ENCODE peak calls at places on chromosome 16, in nine cellular contexts. W is pons, R is GM19239, Q is tibial nerve, Z is K562, L is nephron progenitor cell, U is AG04450, T is A549, N is GM12891. G is an unnamed sample.

GRCh38 chr16:48112603-48113400 is 43.0 kb downstream of the ABCC12 start:
- DNase-seq in W (no peak), Q (no peak), L (no peak), N (no peak), U (no peak), T (no peak), R (no peak), Z (no peak), G (no peak)

GRCh38 chr16:14011846-14012245 is 59.3 kb upstream of the MRTFB start:
- DNase-seq in L (no peak), U (no peak), Q (no peak), W (no peak), N (no peak), R (no peak), T (no peak), Z (no peak), G (no peak)

GRCh38 chr16:71771571-71771970 is 37.1 kb downstream of the AP1G1 start:
- DNase-seq in T (no peak), N (no peak), L (no peak), Q (no peak), R (no peak), U (no peak), W (no peak), Z (no peak), G (no peak)

GRCh38 chr16:4414187-4414909 is 2.0 kb downstream of the CORO7 start:
- DNase-seq in R (peak; percentile 92), T (no peak), U (no peak), Z (no peak), N (peak; percentile 89), L (no peak), W (no peak), Q (no peak), G (no peak)

GRCh38 chr16:85634747-85635544 is 21.8 kb downstream of the GSE1 start:
- DNase-seq in R (no peak), N (no peak), Z (no peak), T (no peak), L (peak; percentile 74), W (no peak), U (no peak), Q (no peak), G (no peak)

GRCh38 chr16:27972500-27972899 is 91.0 kb downstream of the GSG1L start:
- DNase-seq in N (peak; percentile 42), T (peak; percentile 72), Z (peak; percentile 48), U (no peak), L (peak; percentile 30), R (peak; percentile 45), W (peak; percentile 11), Q (no peak), G (peak; percentile 9)

GRCh38 chr16:48526058-48526957 is 83.7 kb downstream of the N4BP1 start:
- DNase-seq in Q (no peak), W (no peak), R (no peak), U (no peak), L (no peak), T (peak; percentile 69), Z (no peak), N (peak; percentile 52), G (no peak)

GRCh38 chr16:66116163-66116792 is 250.2 kb upstream of the CDH5 start:
- DNase-seq in N (no peak), R (no peak), Q (no peak), T (no peak), U (no peak), L (no peak), Z (no peak), W (no peak), G (no peak)

GRCh38 chr16:19282101-19282500 is 3.4 kb upstream of the CLEC19A start:
- DNase-seq in N (no peak), U (no peak), T (no peak), W (no peak), R (no peak), L (no peak), Q (no peak), Z (no peak), G (no peak)

GRCh38 chr16:51621610-51622009 is 470.5 kb upstream of the SALL1 start:
- DNase-seq in N (no peak), T (peak; percentile 46), L (no peak), R (no peak), U (no peak), Z (no peak), Q (no peak), W (no peak), G (no peak)

GRCh38 chr16:76193851-76194620 is 83.2 kb upstream of the CNTNAP4 start:
- DNase-seq in U (no peak), L (no peak), T (no peak), Q (no peak), N (no peak), W (peak; percentile 21), Z (no peak), R (no peak), G (peak; percentile 1)

GRCh38 chr16:4245400-4245799 is 3.5 kb upstream of the SRL start:
- DNase-seq in W (no peak), L (no peak), Q (no peak), R (no peak), U (no peak), T (no peak), N (no peak), Z (no peak), G (no peak)

GRCh38 chr16:85393674-85394510 is 219.2 kb upstream of the GSE1 start:
- DNase-seq in L (peak; percentile 94), N (peak; percentile 97), W (no peak), R (peak; percentile 93), Z (peak; percentile 93), T (peak; percentile 65), U (no peak), Q (no peak), G (peak; percentile 68)

GRCh38 chr16:87375426-87376135 is 8.0 kb downstream of the FBXO31 start:
- DNase-seq in L (no peak), T (no peak), N (no peak), U (no peak), R (no peak), Z (no peak), W (no peak), Q (no peak), G (peak; percentile 54)

GRCh38 chr16:728890-729744 is 2.2 kb downstream of the HAGHL start:
- DNase-seq in T (no peak), U (no peak), Q (no peak), L (no peak), N (no peak), W (no peak), R (no peak), Z (peak; percentile 48), G (no peak)

GRCh38 chr16:8776193-8776592 is 21.2 kb downstream of the TMEM186 start:
- DNase-seq in Q (no peak), N (no peak), L (no peak), R (no peak), T (no peak), Z (no peak), U (no peak), W (no peak), G (no peak)

GRCh38 chr16:10752843-10753523 is 9.3 kb downstream of the NUBP1 start:
- DNase-seq in L (no peak), U (no peak), Q (peak; percentile 73), R (no peak), Z (no peak), T (no peak), W (peak; percentile 90), N (no peak), G (no peak)

GRCh38 chr16:85284138-85284897 is 172.0 kb upstream of the CIBAR2 start:
- DNase-seq in N (no peak), L (no peak), W (peak; percentile 36), T (no peak), Q (no peak), Z (no peak), R (no peak), U (no peak), G (no peak)

GRCh38 chr16:48605518-48606110 is 4.4 kb downstream of the N4BP1 start:
- DNase-seq in L (no peak), U (no peak), N (no peak), Z (no peak), T (no peak), Q (no peak), W (no peak), R (no peak), G (peak; percentile 52)

GRCh38 chr16:82323171-82323570 is 153.1 kb upstream of the MPHOSPH6 start:
- DNase-seq in U (no peak), Q (no peak), N (no peak), T (no peak), R (no peak), L (no peak), Z (no peak), W (no peak), G (no peak)

GRCh38 chr16:53022374-53022773 is 30.3 kb downstream of the CHD9NB start:
- DNase-seq in T (peak; percentile 55), Z (peak; percentile 64), L (peak; percentile 60), W (peak; percentile 56), U (peak; percentile 7), N (peak; percentile 25), R (no peak), Q (no peak), G (peak; percentile 84)

GRCh38 chr16:57386381-57386951 is 14.2 kb downstream of the CX3CL1 start:
- DNase-seq in T (no peak), Z (no peak), N (no peak), U (no peak), R (no peak), L (no peak), Q (no peak), W (no peak), G (peak; percentile 71)

G was measured in adipocyte.